ENCODE peak calls at places on chromosomes 5 and 9, in four cellular contexts. D is pancreas, Q is OCI-LY7, R is right lobe of liver. Y is an unnamed sample. For H3K36me3, the result is how much of the 10 kb centered on the place peaks cover.

GRCh38 chr5:107717816-107718215 is 47.1 kb upstream of the EFNA5 start:
- DNase-seq in D (no peak), Q (no peak), R (no peak), Y (no peak)

GRCh38 chr5:24141046-24141445 is 503.7 kb downstream of the CDH10 start:
- DNase-seq in D (no peak), Q (no peak), R (no peak), Y (no peak)

GRCh38 chr5:170082701-170083100 is 23.0 kb upstream of the FOXI1 start:
- DNase-seq in D (no peak), Q (no peak), R (no peak), Y (no peak)

GRCh38 chr5:76542887-76543690 is 80.1 kb downstream of the F2RL2 start:
- DNase-seq in D (no peak), Q (no peak), R (no peak), Y (no peak)

GRCh38 chr5:19745247-19745646 is 242.8 kb downstream of the CDH18 start:
- DNase-seq in D (no peak), Q (no peak), R (no peak), Y (no peak)

GRCh38 chr9:98709968-98710965 is 1.5 kb upstream of the GABBR2 start:
- DNase-seq in D (no peak), Q (no peak), R (no peak), Y (no peak)

GRCh38 chr5:40410939-40411635 is 268.6 kb upstream of the PTGER4 start:
- DNase-seq in D (no peak), Q (no peak), R (no peak), Y (no peak)

GRCh38 chr9:129968690-129969485 is 74.1 kb downstream of the FNBP1 start:
- DNase-seq in D (no peak), Q (no peak), R (no peak), Y (no peak)

GRCh38 chr5:159450417-159450816 is 120.1 kb upstream of the IL12B start:
- DNase-seq in D (no peak), Q (no peak), R (no peak), Y (no peak)

GRCh38 chr5:160278356-160278755 is 34.0 kb downstream of the CCNJL start:
- DNase-seq in D (no peak), Q (no peak), R (no peak), Y (no peak)

GRCh38 chr5:166845044-166845443 is 1446.4 kb upstream of the WWC1 start:
- DNase-seq in D (no peak), Q (no peak), R (no peak), Y (no peak)

GRCh38 chr5:134458676-134459403 is 47.2 kb upstream of the CDKN2AIPNL start:
- DNase-seq in D (no peak), Q (no peak), R (no peak), Y (no peak)

GRCh38 chr5:83864652-83865051 is 144.0 kb upstream of the HAPLN1 start:
- DNase-seq in D (no peak), Q (no peak), R (no peak), Y (no peak)

GRCh38 chr5:61431923-61432620 is 100.0 kb downstream of the ZSWIM6 start:
- DNase-seq in D (no peak), Q (no peak), R (no peak), Y (no peak)

GRCh38 chr9:136858452-136858843 is 6.3 kb downstream of the MAMDC4 start:
- DNase-seq in D (peak), Q (no peak), R (peak), Y (no peak)
- H3K4me3 ChIP-seq in D (no peak), Q (no peak), R (no peak), Y (no peak)

DNA sequence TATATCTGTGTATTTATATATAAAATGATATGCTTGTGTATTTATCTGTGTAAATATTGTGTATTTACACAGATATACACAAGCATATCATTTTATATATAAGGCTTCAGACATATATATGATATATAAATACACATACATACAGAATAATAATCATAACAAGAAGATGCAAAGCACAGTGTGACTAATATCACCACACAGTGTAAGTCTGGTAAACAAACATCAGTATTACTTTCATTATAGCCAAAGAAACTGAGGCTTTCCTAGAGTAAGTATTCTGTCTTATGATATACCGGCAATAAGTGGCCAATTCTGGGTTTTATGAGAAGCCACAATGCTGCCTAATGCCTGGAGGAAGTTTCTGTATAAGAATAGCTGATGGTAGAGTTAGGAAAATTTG is 29.9 kb upstream of the RAPGEF6 start:
- DNase-seq in D (no peak), Q (no peak), R (no peak), Y (no peak)
- H3K36me3 ChIP-seq in D (under half), Q (half or more), R (under half), Y (under half)

GRCh38 chr9:88951143-88951542 is 40.1 kb upstream of the S1PR3 start:
- DNase-seq in D (no peak), Q (no peak), R (no peak), Y (no peak)

GRCh38 chr9:88949425-88949824 is 41.8 kb upstream of the S1PR3 start:
- DNase-seq in D (peak), Q (no peak), R (no peak), Y (no peak)

GRCh38 chr9:88952086-88952615 is 39.1 kb upstream of the S1PR3 start:
- DNase-seq in D (no peak), Q (no peak), R (no peak), Y (no peak)

GRCh38 chr9:88949961-88950340 is 41.3 kb upstream of the S1PR3 start:
- DNase-seq in D (no peak), Q (no peak), R (no peak), Y (no peak)

GRCh38 chr9:88950341-88951141 is 40.7 kb upstream of the S1PR3 start:
- DNase-seq in D (no peak), Q (no peak), R (no peak), Y (no peak)
- H3K27ac ChIP-seq in D (no peak), Q (no peak), R (no peak), Y (peak)

GRCh38 chr5:67166460-67166871 is 30.1 kb downstream of the CD180 start:
- DNase-seq in D (no peak), Q (peak), R (peak), Y (peak)
- H3K4me3 ChIP-seq in D (no peak), Q (peak), R (peak), Y (peak)

GRCh38 chr9:127450831-127451680 is at the start of the genes LRSAM1 and RPL12:
- DNase-seq in D (peak), Q (peak), R (peak), Y (peak)
- H3K36me3 ChIP-seq in D (under half), Q (half or more), R (under half), Y (half or more)

GRCh38 chr5:156170351-156170961 is 156.5 kb upstream of the SGCD start:
- DNase-seq in D (no peak), Q (no peak), R (no peak), Y (no peak)

GRCh38 chr5:156169495-156169894 is 157.5 kb upstream of the SGCD start:
- DNase-seq in D (no peak), Q (no peak), R (no peak), Y (no peak)

GRCh38 chr5:156178117-156178516 is 148.8 kb upstream of the SGCD start:
- DNase-seq in D (no peak), Q (no peak), R (no peak), Y (no peak)

DNA sequence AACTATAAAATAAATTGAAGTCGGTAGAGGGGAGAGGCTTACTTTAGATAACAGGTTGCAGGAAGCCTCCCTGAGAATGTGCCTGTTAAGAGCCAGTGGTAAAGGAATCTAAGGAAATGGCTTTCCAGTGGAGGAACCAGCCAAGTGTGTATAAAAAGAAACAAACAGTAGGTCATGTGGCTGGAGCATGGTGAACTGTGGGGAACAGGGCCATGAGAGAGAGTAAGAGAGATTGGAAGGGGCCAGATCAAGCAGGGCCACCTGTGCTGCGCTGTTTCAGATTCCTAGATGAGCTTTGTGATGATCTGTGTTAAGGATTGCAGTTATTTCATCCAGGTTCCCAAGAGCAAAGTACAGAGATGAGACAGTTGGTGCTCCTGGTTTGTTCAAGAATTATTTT is 152.7 kb upstream of the SGCD start:
- DNase-seq in D (no peak), Q (no peak), R (no peak), Y (no peak)
- H3K27ac ChIP-seq in D (no peak), Q (no peak), R (no peak), Y (no peak)